ENCODE peak calls at places on chromosomes 12 and 14, in five cellular contexts. Y, D, A, H and Q are unnamed samples.

GRCh38 chr12:132270969-132271754 is 58.2 kb downstream of the GALNT9 start:
- DNase-seq in Y (no peak), A (no peak), D (no peak), H (no peak), Q (no peak)

GRCh38 chr12:71439362-71439612 is 311 bp upstream of the LGR5 start:
- DNase-seq in D (no peak), A (no peak), Y (no peak), H (no peak), Q (no peak)

GRCh38 chr14:61927521-61927920 is 165.3 kb downstream of the SNAPC1 start:
- DNase-seq in D (no peak), H (peak), A (peak), Y (no peak), Q (no peak)

GRCh38 chr14:33932526-33933292 is 18.2 kb downstream of the EGLN3 start:
- DNase-seq in D (no peak), H (no peak), A (no peak), Y (no peak), Q (no peak)

GRCh38 chr12:51549637-51550036 is 41.4 kb upstream of the SCN8A start:
- DNase-seq in Y (no peak), A (no peak), D (no peak), H (peak), Q (no peak)

GRCh38 chr12:132030367-132031038 is 80.8 kb downstream of the EP400 start:
- DNase-seq in A (peak), D (no peak), Y (no peak), H (peak), Q (no peak)

GRCh38 chr12:123485756-123486155 is 27.8 kb downstream of the SNRNP35 start:
- DNase-seq in Y (no peak), A (no peak), H (no peak), D (no peak), Q (no peak)

GRCh38 chr12:129440278-129440677 is 463.5 kb downstream of the TMEM132D start:
- DNase-seq in H (no peak), Y (no peak), A (no peak), D (no peak), Q (no peak)

GRCh38 chr12:89707992-89708792 is 446 bp downstream of the ATP2B1 start:
- DNase-seq in A (no peak), D (peak), Y (peak), H (no peak), Q (no peak)

GRCh38 chr12:31853520-31853919 is 105.7 kb upstream of the RESF1 start:
- DNase-seq in Y (no peak), H (no peak), D (no peak), A (no peak), Q (no peak)

GRCh38 chr12:1883513-1883912 is 34.9 kb downstream of the CACNA2D4 start:
- DNase-seq in H (no peak), Y (no peak), D (no peak), A (no peak), Q (no peak)

GRCh38 chr14:104560586-104560945 is 19.0 kb upstream of the C14orf180 start:
- DNase-seq in Y (no peak), A (no peak), H (no peak), D (no peak), Q (no peak)

GRCh38 chr12:131499160-131499863 is 211.6 kb upstream of the SFSWAP start:
- DNase-seq in H (no peak), D (no peak), Y (no peak), A (no peak), Q (no peak)

GRCh38 chr12:79897617-79898016 is 37.3 kb downstream of the PPP1R12A start:
- DNase-seq in A (peak), D (no peak), H (peak), Y (no peak), Q (no peak)

GRCh38 chr12:106039242-106039641 is 99.5 kb downstream of the NUAK1 start:
- DNase-seq in A (no peak), D (no peak), H (no peak), Y (no peak), Q (no peak)

GRCh38 chr14:81571437-81571836 is 37.8 kb upstream of the SEL1L start:
- DNase-seq in Y (no peak), H (no peak), A (no peak), D (no peak), Q (no peak)

GRCh38 chr14:100056964-100057817 is 8.0 kb upstream of the EVL start:
- DNase-seq in D (no peak), Y (no peak), A (peak), H (peak), Q (no peak)

GRCh38 chr12:6825398-6826124 is 2.6 kb upstream of the P3H3 start:
- DNase-seq in Y (peak), D (peak), H (peak), A (peak), Q (peak)

GRCh38 chr14:50846171-50846880 is 15.4 kb upstream of the NIN start:
- DNase-seq in A (peak), H (peak), D (no peak), Y (no peak), Q (no peak)

GRCh38 chr12:46221255-46222128 is 47.4 kb downstream of the SLC38A1 start:
- DNase-seq in H (peak), A (peak), Y (no peak), D (no peak), Q (no peak)

GRCh38 chr14:90301122-90301521 is 30.6 kb downstream of the NRDE2 start:
- DNase-seq in Y (no peak), A (no peak), D (no peak), H (no peak), Q (no peak)

GRCh38 chr14:75648066-75648838 is 12.4 kb downstream of the ERG28 start:
- DNase-seq in Y (no peak), A (peak), D (no peak), H (peak), Q (no peak)

GRCh38 chr12:64796205-64796845 is 28.1 kb upstream of the TBC1D30 start:
- DNase-seq in Y (peak), D (no peak), H (peak), A (peak), Q (peak)
- TF ChIP-seq CTCF in Y (peak), D (peak), H (peak), A (peak), Q (no peak)

GRCh38 chr12:11621797-11622423 is 27.6 kb upstream of the ETV6 start:
- DNase-seq in D (no peak), A (no peak), Y (no peak), H (no peak), Q (no peak)

GRCh38 chr12:11624126-11624525 is 25.3 kb upstream of the ETV6 start:
- DNase-seq in Y (no peak), A (no peak), D (no peak), H (no peak), Q (no peak)

GRCh38 chr12:11628353-11628752 is 21.1 kb upstream of the ETV6 start:
- DNase-seq in Y (no peak), A (no peak), D (no peak), H (no peak), Q (no peak)

GRCh38 chr12:11623382-11623781 is 26.1 kb upstream of the ETV6 start:
- DNase-seq in A (no peak), D (no peak), Y (no peak), H (peak), Q (no peak)

GRCh38 chr12:11622774-11623375 is 26.6 kb upstream of the ETV6 start:
- DNase-seq in Y (no peak), D (no peak), H (peak), A (no peak), Q (no peak)
- TF ChIP-seq CTCF in Y (no peak), D (no peak), H (peak), A (peak), Q (no peak)

GRCh38 chr14:35146711-35147149 is 24.4 kb downstream of the PRORP start:
- DNase-seq in H (no peak), Y (no peak), A (no peak), D (no peak), Q (no peak)

GRCh38 chr14:35138585-35138984 is 16.2 kb downstream of the PRORP start:
- DNase-seq in H (no peak), A (no peak), D (no peak), Y (no peak), Q (no peak)

GRCh38 chr14:35144029-35144428 is 21.7 kb downstream of the PRORP start:
- DNase-seq in Y (no peak), H (no peak), A (no peak), D (no peak), Q (no peak)

DNA sequence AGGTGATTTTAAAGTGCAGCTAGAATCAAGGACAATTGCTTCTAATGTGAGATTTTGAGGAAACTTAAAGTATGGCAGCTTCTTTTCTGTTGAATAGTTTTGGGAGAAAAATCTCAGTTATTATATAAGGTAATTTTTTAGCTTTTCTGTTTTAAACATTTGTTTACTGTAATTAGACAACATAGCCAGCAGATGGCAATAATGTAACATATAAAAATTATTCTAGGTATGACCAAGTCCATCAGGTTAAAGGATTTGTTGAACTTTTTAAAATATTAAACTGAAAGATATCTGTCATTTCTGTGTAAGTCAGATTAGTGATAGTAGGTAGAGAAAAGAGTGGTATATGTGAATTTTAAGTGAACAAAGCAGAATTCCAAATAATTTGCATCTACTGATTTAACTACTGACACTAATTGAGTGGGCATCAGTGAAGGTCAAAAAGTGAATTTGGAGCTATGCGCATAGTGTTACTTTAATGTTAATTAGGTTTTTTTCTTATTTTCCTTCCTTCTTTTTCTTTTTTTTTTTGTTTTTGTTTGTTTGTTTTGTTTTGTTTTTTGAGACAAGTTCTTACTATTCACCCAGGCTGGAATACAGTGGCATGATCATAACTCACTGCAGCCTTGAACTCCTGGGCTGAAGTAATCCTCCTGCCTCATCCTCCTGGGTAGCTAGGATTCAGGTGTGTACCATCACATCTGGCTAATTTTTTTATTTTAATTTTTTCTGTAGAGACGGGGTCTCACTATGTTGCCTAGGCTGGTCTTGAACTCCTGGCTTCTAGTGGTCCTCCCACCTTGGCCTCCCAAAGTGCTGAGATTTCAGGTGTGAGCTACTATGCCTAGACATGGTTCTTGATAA is 18.6 kb downstream of the PRORP start:
- DNase-seq in D (no peak), Y (no peak), H (peak), A (peak), Q (no peak)
- TF ChIP-seq CTCF in D (no peak), Y (no peak), H (peak), A (peak), Q (no peak)

GRCh38 chr12:119235352-119235751 is 56.6 kb downstream of the HSPB8 start:
- DNase-seq in A (no peak), Y (no peak), D (no peak), H (no peak), Q (no peak)
- TF ChIP-seq CTCF in A (peak), Y (peak), D (no peak), H (peak), Q (no peak)

DNA sequence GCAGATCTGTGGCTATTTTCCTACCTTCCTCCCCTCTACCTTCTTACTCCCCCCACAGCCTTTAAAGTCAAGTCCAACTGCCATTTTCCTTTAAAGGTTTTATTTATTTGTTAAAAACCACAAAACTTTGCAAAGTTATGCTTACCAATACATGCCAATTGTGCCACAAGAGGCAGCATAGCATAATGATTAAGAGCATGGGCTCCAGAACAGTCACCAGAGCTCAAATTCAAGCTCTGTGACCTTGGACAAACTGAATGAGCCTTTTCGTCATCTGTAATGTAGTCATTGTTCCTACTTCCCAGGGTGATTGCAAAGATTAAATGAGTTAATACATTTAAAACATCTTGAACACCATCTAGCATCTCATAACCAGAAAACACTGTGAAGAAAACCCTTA is 13.0 kb upstream of the FMNL3 start:
- DNase-seq in D (no peak), A (no peak), Y (no peak), H (peak), Q (no peak)
- TF ChIP-seq CTCF in D (no peak), A (peak), Y (no peak), H (no peak), Q (no peak)

DNA sequence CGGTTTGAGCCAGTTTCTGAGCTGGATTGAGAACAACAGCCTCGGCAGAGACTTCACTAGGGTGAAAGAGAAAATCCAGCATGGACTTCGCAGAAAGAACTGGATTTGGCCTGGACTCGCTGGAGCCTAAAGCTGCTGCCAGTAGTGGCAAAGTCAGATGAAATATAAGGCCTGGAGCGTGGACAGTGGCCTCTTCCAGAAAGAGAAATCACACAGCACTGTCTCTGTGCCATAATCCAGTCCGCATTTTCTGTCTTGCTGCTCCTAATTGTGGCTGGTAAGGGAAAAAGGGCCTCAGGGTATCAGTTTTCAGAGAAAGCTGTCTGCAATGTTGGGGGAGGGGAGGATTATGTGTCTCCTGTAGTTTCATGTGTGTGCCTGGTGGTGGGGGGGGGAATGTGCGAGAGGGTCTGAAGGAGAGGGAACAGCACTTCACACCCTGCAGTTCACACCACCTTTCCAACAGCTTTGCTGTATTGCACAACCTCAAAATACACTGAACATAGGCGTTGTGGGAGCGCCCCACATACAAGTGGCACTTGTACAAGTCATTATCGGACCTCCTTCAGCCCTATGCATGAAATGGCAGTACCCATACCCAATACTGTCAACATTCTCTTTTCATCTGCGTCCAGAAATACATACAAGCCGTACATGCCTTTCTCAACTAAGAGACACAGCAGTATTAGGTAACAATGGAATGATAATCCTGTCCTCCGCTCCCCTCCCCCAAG is 107.6 kb upstream of the ATF7IP start:
- DNase-seq in H (peak), D (peak), Y (peak), A (peak), Q (peak)
- TF ChIP-seq CTCF in H (no peak), D (no peak), Y (no peak), A (no peak), Q (no peak)

DNA sequence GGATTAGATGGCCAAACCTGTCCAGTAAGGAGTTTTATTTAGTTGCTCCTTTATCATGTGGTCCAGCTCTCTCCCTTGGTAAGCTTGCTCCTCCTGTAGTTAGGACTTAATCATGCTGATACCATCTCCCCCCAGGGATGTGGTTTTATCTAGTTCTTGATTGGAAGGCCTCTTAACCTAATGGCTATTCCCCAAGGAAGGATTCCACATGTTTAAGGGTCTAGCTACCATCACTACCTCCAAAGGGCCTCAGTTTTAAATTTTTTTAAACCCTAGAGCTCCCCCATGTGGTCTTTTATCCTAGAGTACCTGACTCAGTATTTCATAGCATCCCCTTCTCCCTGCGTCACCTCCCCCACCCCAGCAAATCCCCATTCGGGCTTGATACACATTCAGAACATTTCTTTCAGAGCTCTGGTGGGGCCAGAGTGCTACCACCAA is 22.5 kb downstream of the MAP3K12 start:
- DNase-seq in D (no peak), Y (no peak), A (no peak), H (no peak), Q (no peak)
- TF ChIP-seq CTCF in D (no peak), Y (peak), A (peak), H (peak), Q (no peak)

DNA sequence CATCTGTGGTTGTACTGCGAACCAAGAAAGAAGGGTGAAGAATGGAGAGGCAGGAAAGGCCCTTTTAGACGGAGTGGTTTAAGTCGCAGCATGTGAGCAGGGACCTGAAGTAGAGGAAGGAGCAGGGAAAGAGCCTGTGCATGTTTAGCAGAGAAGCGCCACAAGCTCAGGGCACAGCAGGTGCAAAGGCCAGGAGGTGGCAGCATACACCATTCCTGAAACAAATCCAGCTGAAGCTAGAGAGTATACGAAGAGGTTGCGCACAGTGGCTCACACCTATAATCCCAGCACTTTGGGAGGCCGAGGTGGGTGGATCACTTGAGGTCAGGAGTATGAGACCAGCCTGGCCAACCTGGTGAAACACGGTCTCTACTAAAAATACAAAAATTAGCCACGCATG is 49.9 kb downstream of the HELB start:
- DNase-seq in D (no peak), A (peak), H (peak), Y (peak), Q (no peak)
- TF ChIP-seq CTCF in D (peak), A (peak), H (peak), Y (peak), Q (no peak)